ENCODE peak calls at places on chromosomes 11 and 22, in six cellular contexts. V is neural progenitor cell, B is fibroblast of lung, M is stomach, S is left ventricle myocardium inferior, W is mammary epithelial cell. R is an unnamed sample.

GRCh38 chr11:58867556-58867955 is 23.1 kb upstream of the GLYATL2 start:
- DNase-seq in B (no peak), M (no peak), S (no peak), V (no peak), W (peak; percentile 53), R (no peak)

GRCh38 chr11:128575956-128576340 is 11.4 kb downstream of the ETS1 start:
- DNase-seq in B (peak; percentile 83), S (no peak), V (no peak), M (no peak), W (no peak), R (no peak)

GRCh38 chr11:129316781-129317180 is 58.9 kb upstream of the BARX2 start:
- DNase-seq in W (no peak), B (no peak), M (no peak), S (no peak), V (no peak), R (no peak)

GRCh38 chr11:1761857-1762536 is 1.7 kb downstream of the CTSD start:
- DNase-seq in B (no peak), W (no peak), M (no peak), S (no peak), V (no peak), R (no peak)

GRCh38 chr11:122103366-122103765 is 12.6 kb downstream of the BLID start:
- DNase-seq in S (no peak), B (peak; percentile 52), W (peak; percentile 62), M (no peak), V (no peak), R (no peak)

GRCh38 chr11:86608251-86608799 is 64.1 kb downstream of the ME3 start:
- DNase-seq in B (peak; percentile 85), V (peak; percentile 66), S (peak; percentile 55), W (peak; percentile 72), M (peak; percentile 73), R (peak; percentile 71)

GRCh38 chr22:31177420-31178162 is 17.6 kb downstream of the RNF185 start:
- DNase-seq in V (no peak), S (no peak), W (peak; percentile 96), B (peak; percentile 54), M (no peak), R (no peak)

GRCh38 chr11:112523917-112524316 is 263.3 kb upstream of the PLET1 start:
- DNase-seq in V (no peak), M (no peak), B (no peak), W (no peak), S (no peak), R (no peak)

GRCh38 chr11:122197055-122197987 is 81.3 kb upstream of the BLID start:
- DNase-seq in B (peak; percentile 98), W (peak; percentile 96), M (no peak), S (no peak), V (no peak), R (no peak)

GRCh38 chr11:116709970-116710369 is 62.8 kb downstream of the BUD13 start:
- DNase-seq in S (no peak), M (no peak), W (no peak), V (no peak), B (no peak), R (no peak)

GRCh38 chr22:38572065-38572464 is 2.1 kb upstream of the DMC1 start:
- DNase-seq in M (no peak), B (peak; percentile 71), W (peak; percentile 32), S (no peak), V (peak; percentile 69), R (no peak)

GRCh38 chr11:17812286-17813187 is 78.0 kb downstream of the KCNC1 start:
- DNase-seq in S (no peak), W (no peak), B (no peak), M (no peak), V (no peak), R (no peak)

GRCh38 chr11:14320020-14320419 is 39.0 kb downstream of the RRAS2 start:
- DNase-seq in S (no peak), B (peak; percentile 50), V (no peak), W (no peak), M (no peak), R (no peak)

GRCh38 chr11:15967966-15968365 is 388.4 kb downstream of the SOX6 start:
- DNase-seq in M (no peak), B (peak; percentile 91), V (no peak), W (peak; percentile 60), S (no peak), R (no peak)

GRCh38 chr11:111348147-111348546 is 30.9 kb downstream of the POU2AF1 start:
- DNase-seq in W (no peak), B (no peak), M (no peak), V (no peak), S (no peak), R (no peak)

GRCh38 chr22:40182231-40182835 is 4.6 kb downstream of the TNRC6B start:
- DNase-seq in B (no peak), V (no peak), S (no peak), W (no peak), M (no peak), R (no peak)

GRCh38 chr22:19972652-19973550 is 31.3 kb upstream of the TXNRD2 start:
- DNase-seq in S (no peak), B (no peak), V (no peak), W (no peak), M (no peak), R (no peak)

GRCh38 chr22:49232319-49233067 is 595.2 kb downstream of the BRD1 start:
- DNase-seq in M (no peak), S (no peak), V (peak; percentile 32), B (no peak), W (no peak), R (no peak)

GRCh38 chr22:50697667-50698506 is 25.3 kb downstream of the SHANK3 start:
- DNase-seq in W (no peak), B (no peak), V (no peak), S (peak; percentile 12), M (no peak), R (peak; percentile 48)

GRCh38 chr22:50698546-50698945 is 25.9 kb downstream of the SHANK3 start:
- DNase-seq in S (peak; percentile 19), B (no peak), V (no peak), M (no peak), W (no peak), R (no peak)

GRCh38 chr22:50699754-50700386 is 27.2 kb downstream of the SHANK3 start:
- DNase-seq in S (peak; percentile 10), V (peak; percentile 62), M (no peak), W (no peak), B (no peak), R (no peak)

GRCh38 chr22:50700387-50701075 is 27.9 kb downstream of the SHANK3 start:
- DNase-seq in S (peak; percentile 9), B (no peak), W (no peak), M (no peak), V (no peak), R (no peak)

DNA sequence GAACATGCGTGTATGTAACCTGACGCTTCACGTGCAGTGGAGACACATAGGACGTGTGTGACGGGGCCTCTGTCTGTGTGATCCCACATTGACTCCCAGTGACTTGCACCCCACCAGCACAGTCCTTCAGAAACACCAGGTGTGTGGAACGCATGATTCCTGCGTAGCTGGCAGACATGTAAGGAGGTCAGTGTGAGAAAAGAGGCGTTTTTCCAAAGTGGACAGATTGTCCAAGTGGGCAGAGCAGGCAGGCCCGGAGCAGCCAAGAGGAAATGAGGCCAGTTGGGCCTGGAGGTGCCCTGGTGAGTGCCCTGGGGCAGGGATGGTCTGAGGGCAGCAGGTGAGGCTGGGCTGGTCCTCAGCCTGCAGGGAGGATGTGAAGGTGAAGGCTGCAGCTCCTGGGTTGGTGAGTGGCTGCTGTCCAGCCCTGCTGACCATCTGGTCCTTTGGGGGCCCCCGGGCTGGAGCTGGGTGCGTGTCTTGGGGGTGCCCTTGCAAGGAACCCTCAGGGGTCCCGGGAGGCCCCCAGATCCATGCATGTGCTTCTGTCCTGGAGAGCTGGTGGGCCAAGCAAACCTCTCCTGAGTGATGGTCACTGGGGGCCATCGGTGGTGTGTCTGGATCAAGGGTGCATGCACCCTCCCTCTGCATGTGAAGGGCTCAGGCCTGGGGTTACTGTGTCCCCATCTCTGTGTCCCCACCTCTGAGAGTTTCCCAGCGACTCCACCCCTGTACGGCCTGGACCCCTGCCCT is 26.6 kb downstream of the SHANK3 start:
- DNase-seq in B (no peak), S (peak; percentile 13), V (no peak), M (no peak), W (no peak), R (peak; percentile 36)
- TF ChIP-seq CTCF in B (no peak), S (no peak), V (no peak), M (no peak), W (no peak), R (no peak)

GRCh38 chr11:126405906-126406305 is 50.4 kb downstream of the ST3GAL4 start:
- DNase-seq in V (no peak), M (no peak), S (no peak), B (no peak), W (peak; percentile 26), R (no peak)
- H3K27ac ChIP-seq in V (no peak overlapping the region), M (peak overlapping the region; percentile 37), S (no peak overlapping the region), B (no peak overlapping the region), W (no peak overlapping the region), R (no peak overlapping the region)

GRCh38 chr11:118913411-118914125 is 12.2 kb downstream of the BCL9L start:
- DNase-seq in M (no peak), B (no peak), S (peak; percentile 29), W (peak; percentile 53), V (peak; percentile 11), R (peak; percentile 75)

GRCh38 chr11:118911113-118911879 is 14.4 kb downstream of the BCL9L start:
- DNase-seq in W (peak; percentile 66), M (no peak), V (peak; percentile 55), B (no peak), S (no peak), R (no peak)

GRCh38 chr11:118914178-118914918 is 11.4 kb downstream of the BCL9L start:
- DNase-seq in V (peak; percentile 77), M (no peak), W (peak; percentile 72), S (peak; percentile 46), B (no peak), R (peak; percentile 90)

GRCh38 chr11:118911880-118912741 is 13.6 kb downstream of the BCL9L start:
- DNase-seq in V (peak; percentile 78), S (peak; percentile 77), M (no peak), W (peak; percentile 99), B (peak; percentile 86), R (peak; percentile 80)

GRCh38 chr11:118912742-118913410 is 12.8 kb downstream of the BCL9L start:
- DNase-seq in M (no peak), V (no peak), W (peak; percentile 74), B (no peak), S (no peak), R (peak; percentile 76)
- H3K4me3 ChIP-seq in M (peak overlapping the region; percentile 42), V (no peak overlapping the region), W (no peak overlapping the region), B (no peak overlapping the region), S (peak overlapping the region; percentile 63), R (no peak overlapping the region)

GRCh38 chr11:2901854-2902783 is 16.5 kb upstream of the CDKN1C start:
- DNase-seq in S (peak; percentile 95), V (peak; percentile 94), W (peak; percentile 84), M (peak; percentile 97), B (peak; percentile 88), R (peak; percentile 99)
- TF ChIP-seq CTCF in S (no peak), V (no peak), W (no peak), M (no peak), B (no peak), R (no peak)

GRCh38 chr11:109264128-109264527 is 157.9 kb upstream of the C11orf87 start:
- DNase-seq in V (no peak), S (no peak), M (no peak), B (no peak), W (no peak), R (no peak)
- H3K27ac ChIP-seq in V (no peak overlapping the region), S (no peak overlapping the region), M (no peak overlapping the region), B (no peak overlapping the region), W (no peak overlapping the region), R (no peak overlapping the region)

GRCh38 chr22:43227231-43227630 is 40.3 kb upstream of the TTLL12 start:
- DNase-seq in V (no peak), W (no peak), S (no peak), B (peak; percentile 29), M (no peak), R (no peak)
- H3K4me3 ChIP-seq in V (no peak overlapping the region), W (no peak overlapping the region), S (no peak overlapping the region), B (no peak overlapping the region), M (no peak overlapping the region), R (no peak overlapping the region)